ENCODE peak calls at places on chromosomes 11 and 22, in ten cellular contexts. One of them, this sample, is unnamed.

GRCh38 chr22:36293606-36294292 is 40.8 kb downstream of the APOL1 start:
- DNase-seq in bronchial epithelial cell: no peak
- DNase-seq in IMR-90: no peak
- DNase-seq in sigmoid colon: peak; percentile 62
- DNase-seq in Peyer's patch: no peak
- DNase-seq in heart right ventricle: no peak
- DNase-seq in fibroblast of pulmonary artery: no peak
- DNase-seq in fibroblast of mammary gland: no peak
- DNase-seq in kidney epithelial cell: no peak
- DNase-seq in NB4: no peak
- DNase-seq in this sample: no peak

GRCh38 chr11:117334896-117335295 is 7.2 kb downstream of the CEP164 start:
- DNase-seq in bronchial epithelial cell: no peak
- DNase-seq in IMR-90: no peak
- DNase-seq in sigmoid colon: no peak
- DNase-seq in Peyer's patch: no peak
- DNase-seq in heart right ventricle: no peak
- DNase-seq in fibroblast of pulmonary artery: no peak
- DNase-seq in fibroblast of mammary gland: no peak
- DNase-seq in kidney epithelial cell: no peak
- DNase-seq in NB4: no peak
- DNase-seq in this sample: no peak

GRCh38 chr11:7911011-7911410 is 20.1 kb downstream of the OR10A6 start:
- DNase-seq in bronchial epithelial cell: no peak
- DNase-seq in IMR-90: no peak
- DNase-seq in sigmoid colon: no peak
- DNase-seq in Peyer's patch: no peak
- DNase-seq in heart right ventricle: no peak
- DNase-seq in fibroblast of pulmonary artery: no peak
- DNase-seq in fibroblast of mammary gland: no peak
- DNase-seq in kidney epithelial cell: no peak
- DNase-seq in NB4: no peak
- DNase-seq in this sample: no peak

GRCh38 chr11:75346912-75347647 is 4.4 kb downstream of the ARRB1 start:
- DNase-seq in bronchial epithelial cell: no peak
- DNase-seq in IMR-90: peak; percentile 49
- DNase-seq in sigmoid colon: peak; percentile 82
- DNase-seq in Peyer's patch: peak; percentile 51
- DNase-seq in heart right ventricle: no peak
- DNase-seq in fibroblast of pulmonary artery: peak; percentile 62
- DNase-seq in fibroblast of mammary gland: peak; percentile 80
- DNase-seq in kidney epithelial cell: no peak
- DNase-seq in NB4: no peak
- DNase-seq in this sample: no peak

GRCh38 chr11:70573701-70574151 is 175.4 kb downstream of the CTTN start:
- DNase-seq in bronchial epithelial cell: no peak
- DNase-seq in IMR-90: no peak
- DNase-seq in sigmoid colon: no peak
- DNase-seq in Peyer's patch: no peak
- DNase-seq in heart right ventricle: no peak
- DNase-seq in fibroblast of pulmonary artery: no peak
- DNase-seq in fibroblast of mammary gland: no peak
- DNase-seq in kidney epithelial cell: no peak
- DNase-seq in NB4: no peak
- DNase-seq in this sample: no peak

GRCh38 chr11:280762-281485 is 2.7 kb downstream of the NLRP6 start:
- DNase-seq in bronchial epithelial cell: no peak
- DNase-seq in IMR-90: no peak
- DNase-seq in sigmoid colon: peak; percentile 56
- DNase-seq in Peyer's patch: peak; percentile 75
- DNase-seq in heart right ventricle: peak; percentile 3
- DNase-seq in fibroblast of pulmonary artery: no peak
- DNase-seq in fibroblast of mammary gland: no peak
- DNase-seq in kidney epithelial cell: no peak
- DNase-seq in NB4: no peak
- DNase-seq in this sample: no peak

GRCh38 chr11:86035164-86035563 is 33.7 kb downstream of the PICALM start:
- DNase-seq in bronchial epithelial cell: no peak
- DNase-seq in IMR-90: no peak
- DNase-seq in sigmoid colon: no peak
- DNase-seq in Peyer's patch: no peak
- DNase-seq in heart right ventricle: no peak
- DNase-seq in fibroblast of pulmonary artery: no peak
- DNase-seq in fibroblast of mammary gland: no peak
- DNase-seq in kidney epithelial cell: no peak
- DNase-seq in NB4: no peak
- DNase-seq in this sample: no peak

GRCh38 chr11:45890886-45891550 is 5.6 kb downstream of the MAPK8IP1 start:
- DNase-seq in bronchial epithelial cell: no peak
- DNase-seq in IMR-90: no peak
- DNase-seq in sigmoid colon: no peak
- DNase-seq in Peyer's patch: no peak
- DNase-seq in heart right ventricle: no peak
- DNase-seq in fibroblast of pulmonary artery: no peak
- DNase-seq in fibroblast of mammary gland: no peak
- DNase-seq in kidney epithelial cell: no peak
- DNase-seq in NB4: no peak
- DNase-seq in this sample: no peak

GRCh38 chr11:36431429-36432092 is 78.5 kb downstream of the TRAF6 start:
- DNase-seq in bronchial epithelial cell: peak; percentile 97
- DNase-seq in IMR-90: peak; percentile 98
- DNase-seq in sigmoid colon: peak; percentile 90
- DNase-seq in Peyer's patch: peak; percentile 87
- DNase-seq in heart right ventricle: peak; percentile 39
- DNase-seq in fibroblast of pulmonary artery: peak; percentile 99
- DNase-seq in fibroblast of mammary gland: peak; percentile 95
- DNase-seq in kidney epithelial cell: peak; percentile 93
- DNase-seq in NB4: peak; percentile 62
- DNase-seq in this sample: peak; percentile 85

GRCh38 chr11:69449320-69450063 is 32.0 kb upstream of the LINC01488 start:
- DNase-seq in bronchial epithelial cell: no peak
- DNase-seq in IMR-90: peak; percentile 47
- DNase-seq in sigmoid colon: peak; percentile 80
- DNase-seq in Peyer's patch: peak; percentile 55
- DNase-seq in heart right ventricle: peak; percentile 85
- DNase-seq in fibroblast of pulmonary artery: peak; percentile 50
- DNase-seq in fibroblast of mammary gland: no peak
- DNase-seq in kidney epithelial cell: no peak
- DNase-seq in NB4: peak; percentile 88
- DNase-seq in this sample: no peak

GRCh38 chr11:77299528-77299993 is 1.9 kb downstream of the GDPD4 start:
- DNase-seq in bronchial epithelial cell: peak; percentile 99
- DNase-seq in IMR-90: peak; percentile 11
- DNase-seq in sigmoid colon: no peak
- DNase-seq in Peyer's patch: peak; percentile 49
- DNase-seq in heart right ventricle: no peak
- DNase-seq in fibroblast of pulmonary artery: no peak
- DNase-seq in fibroblast of mammary gland: peak; percentile 45
- DNase-seq in kidney epithelial cell: no peak
- DNase-seq in NB4: no peak
- DNase-seq in this sample: no peak

GRCh38 chr11:109547356-109548027 is 125.5 kb downstream of the C11orf87 start:
- DNase-seq in bronchial epithelial cell: peak; percentile 41
- DNase-seq in IMR-90: peak; percentile 56
- DNase-seq in sigmoid colon: no peak
- DNase-seq in Peyer's patch: no peak
- DNase-seq in heart right ventricle: no peak
- DNase-seq in fibroblast of pulmonary artery: peak; percentile 78
- DNase-seq in fibroblast of mammary gland: peak; percentile 49
- DNase-seq in kidney epithelial cell: no peak
- DNase-seq in NB4: no peak
- DNase-seq in this sample: peak; percentile 33

GRCh38 chr11:130449996-130450419 is 1.6 kb downstream of the ADAMTS15 start:
- DNase-seq in bronchial epithelial cell: no peak
- DNase-seq in IMR-90: peak; percentile 82
- DNase-seq in sigmoid colon: peak; percentile 92
- DNase-seq in Peyer's patch: peak; percentile 77
- DNase-seq in heart right ventricle: peak; percentile 85
- DNase-seq in fibroblast of pulmonary artery: peak; percentile 90
- DNase-seq in fibroblast of mammary gland: peak; percentile 89
- DNase-seq in kidney epithelial cell: no peak
- DNase-seq in NB4: peak; percentile 38
- DNase-seq in this sample: no peak

GRCh38 chr22:28801845-28802594 is 1.7 kb upstream of the XBP1 start:
- DNase-seq in bronchial epithelial cell: peak; percentile 20
- DNase-seq in IMR-90: no peak
- DNase-seq in sigmoid colon: no peak
- DNase-seq in Peyer's patch: peak; percentile 63
- DNase-seq in heart right ventricle: peak; percentile 13
- DNase-seq in fibroblast of pulmonary artery: no peak
- DNase-seq in fibroblast of mammary gland: peak; percentile 42
- DNase-seq in kidney epithelial cell: no peak
- DNase-seq in NB4: peak; percentile 87
- DNase-seq in this sample: no peak

GRCh38 chr22:18024956-18025720 is 777 bp upstream of the MICAL3 start:
- DNase-seq in bronchial epithelial cell: no peak
- DNase-seq in IMR-90: no peak
- DNase-seq in sigmoid colon: no peak
- DNase-seq in Peyer's patch: no peak
- DNase-seq in heart right ventricle: no peak
- DNase-seq in fibroblast of pulmonary artery: no peak
- DNase-seq in fibroblast of mammary gland: no peak
- DNase-seq in kidney epithelial cell: no peak
- DNase-seq in NB4: no peak
- DNase-seq in this sample: no peak

GRCh38 chr11:63877658-63878241 is 38.8 kb downstream of the MARK2 start:
- DNase-seq in bronchial epithelial cell: no peak
- DNase-seq in IMR-90: no peak
- DNase-seq in sigmoid colon: no peak
- DNase-seq in Peyer's patch: no peak
- DNase-seq in heart right ventricle: no peak
- DNase-seq in fibroblast of pulmonary artery: no peak
- DNase-seq in fibroblast of mammary gland: no peak
- DNase-seq in kidney epithelial cell: no peak
- DNase-seq in NB4: no peak
- DNase-seq in this sample: no peak

GRCh38 chr11:2933376-2934056 is 4.3 kb upstream of the PHLDA2 start:
- DNase-seq in bronchial epithelial cell: peak; percentile 96
- DNase-seq in IMR-90: peak; percentile 75
- DNase-seq in sigmoid colon: peak; percentile 81
- DNase-seq in Peyer's patch: peak; percentile 69
- DNase-seq in heart right ventricle: peak; percentile 39
- DNase-seq in fibroblast of pulmonary artery: peak; percentile 77
- DNase-seq in fibroblast of mammary gland: peak; percentile 86
- DNase-seq in kidney epithelial cell: peak; percentile 84
- DNase-seq in NB4: peak; percentile 94
- DNase-seq in this sample: no peak

GRCh38 chr22:48755332-48755949 is 1072.2 kb downstream of the BRD1 start:
- DNase-seq in bronchial epithelial cell: no peak
- DNase-seq in IMR-90: no peak
- DNase-seq in sigmoid colon: peak; percentile 59
- DNase-seq in Peyer's patch: peak; percentile 27
- DNase-seq in heart right ventricle: no peak
- DNase-seq in fibroblast of pulmonary artery: no peak
- DNase-seq in fibroblast of mammary gland: no peak
- DNase-seq in kidney epithelial cell: no peak
- DNase-seq in NB4: no peak
- DNase-seq in this sample: no peak

GRCh38 chr11:128517457-128518230 is 69.7 kb downstream of the ETS1 start:
- DNase-seq in bronchial epithelial cell: no peak
- DNase-seq in IMR-90: no peak
- DNase-seq in sigmoid colon: no peak
- DNase-seq in Peyer's patch: no peak
- DNase-seq in heart right ventricle: no peak
- DNase-seq in fibroblast of pulmonary artery: peak; percentile 69
- DNase-seq in fibroblast of mammary gland: peak; percentile 55
- DNase-seq in kidney epithelial cell: no peak
- DNase-seq in NB4: no peak
- DNase-seq in this sample: no peak

DNA sequence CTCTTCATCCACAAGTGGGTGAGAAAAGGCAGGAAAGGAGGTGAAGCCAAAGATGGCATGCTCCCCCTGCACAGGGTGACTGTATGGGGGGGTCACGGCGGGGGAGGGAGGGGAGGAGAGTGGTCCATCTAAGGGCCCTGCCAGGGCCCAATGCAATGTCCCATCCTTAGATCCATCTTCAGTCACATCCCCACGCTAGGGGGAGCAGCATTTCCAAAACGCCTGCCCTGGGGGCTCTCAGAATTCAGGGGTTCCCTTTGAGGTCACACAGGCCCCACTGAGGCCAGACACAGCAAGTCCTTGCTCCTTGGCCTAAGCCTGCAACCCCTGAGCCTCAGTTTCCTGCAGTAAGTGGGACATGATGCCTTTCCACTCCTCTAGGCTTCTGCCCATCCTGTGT is 52.4 kb downstream of the RTN4R start:
- DNase-seq in bronchial epithelial cell: no peak
- DNase-seq in IMR-90: no peak
- DNase-seq in sigmoid colon: no peak
- DNase-seq in Peyer's patch: no peak
- DNase-seq in heart right ventricle: no peak
- DNase-seq in fibroblast of pulmonary artery: no peak
- DNase-seq in fibroblast of mammary gland: no peak
- DNase-seq in kidney epithelial cell: no peak
- DNase-seq in NB4: no peak
- DNase-seq in this sample: no peak
- TF ChIP-seq CTCF in bronchial epithelial cell: no peak
- TF ChIP-seq CTCF in IMR-90: no peak
- TF ChIP-seq CTCF in sigmoid colon: no peak
- TF ChIP-seq CTCF in Peyer's patch: no peak
- TF ChIP-seq CTCF in heart right ventricle: no peak
- TF ChIP-seq CTCF in fibroblast of pulmonary artery: no peak
- TF ChIP-seq CTCF in fibroblast of mammary gland: no peak
- TF ChIP-seq CTCF in kidney epithelial cell: no peak
- TF ChIP-seq CTCF in NB4: no peak
- TF ChIP-seq CTCF in this sample: no peak

GRCh38 chr22:26324150-26324549 is 104.9 kb upstream of the ASPHD2 start:
- DNase-seq in bronchial epithelial cell: no peak
- DNase-seq in IMR-90: no peak
- DNase-seq in sigmoid colon: no peak
- DNase-seq in Peyer's patch: no peak
- DNase-seq in heart right ventricle: no peak
- DNase-seq in fibroblast of pulmonary artery: no peak
- DNase-seq in fibroblast of mammary gland: no peak
- DNase-seq in kidney epithelial cell: no peak
- DNase-seq in NB4: no peak
- DNase-seq in this sample: no peak
- H3K4me3 ChIP-seq in bronchial epithelial cell: no peak overlapping the region
- H3K4me3 ChIP-seq in IMR-90: no peak overlapping the region
- H3K4me3 ChIP-seq in sigmoid colon: no peak overlapping the region
- H3K4me3 ChIP-seq in Peyer's patch: no peak overlapping the region
- H3K4me3 ChIP-seq in heart right ventricle: no peak overlapping the region
- H3K4me3 ChIP-seq in fibroblast of pulmonary artery: no peak overlapping the region
- H3K4me3 ChIP-seq in fibroblast of mammary gland: no peak overlapping the region
- H3K4me3 ChIP-seq in kidney epithelial cell: no peak overlapping the region
- H3K4me3 ChIP-seq in NB4: no peak overlapping the region
- H3K4me3 ChIP-seq in this sample: no peak overlapping the region

GRCh38 chr11:60710482-60710881 is 11.1 kb downstream of the MS4A8 start:
- DNase-seq in bronchial epithelial cell: no peak
- DNase-seq in IMR-90: no peak
- DNase-seq in sigmoid colon: no peak
- DNase-seq in Peyer's patch: no peak
- DNase-seq in heart right ventricle: no peak
- DNase-seq in fibroblast of pulmonary artery: no peak
- DNase-seq in fibroblast of mammary gland: no peak
- DNase-seq in kidney epithelial cell: no peak
- DNase-seq in NB4: no peak
- DNase-seq in this sample: no peak
- TF ChIP-seq CTCF in bronchial epithelial cell: peak; percentile 6
- TF ChIP-seq CTCF in IMR-90: no peak
- TF ChIP-seq CTCF in sigmoid colon: no peak
- TF ChIP-seq CTCF in Peyer's patch: peak; percentile 35
- TF ChIP-seq CTCF in heart right ventricle: no peak
- TF ChIP-seq CTCF in fibroblast of pulmonary artery: peak; percentile 10
- TF ChIP-seq CTCF in fibroblast of mammary gland: no peak
- TF ChIP-seq CTCF in kidney epithelial cell: no peak
- TF ChIP-seq CTCF in NB4: peak; percentile 6
- TF ChIP-seq CTCF in this sample: no peak

GRCh38 chr11:66567787-66568123 is 651 bp downstream of the CTSF start:
- DNase-seq in bronchial epithelial cell: no peak
- DNase-seq in IMR-90: no peak
- DNase-seq in sigmoid colon: no peak
- DNase-seq in Peyer's patch: no peak
- DNase-seq in heart right ventricle: no peak
- DNase-seq in fibroblast of pulmonary artery: no peak
- DNase-seq in fibroblast of mammary gland: no peak
- DNase-seq in kidney epithelial cell: no peak
- DNase-seq in NB4: no peak
- DNase-seq in this sample: no peak
- H3K4me3 ChIP-seq in bronchial epithelial cell: no peak overlapping the region
- H3K4me3 ChIP-seq in IMR-90: peak overlapping the region; percentile 41
- H3K4me3 ChIP-seq in sigmoid colon: peak overlapping the region; percentile 67
- H3K4me3 ChIP-seq in Peyer's patch: peak overlapping the region; percentile 48
- H3K4me3 ChIP-seq in heart right ventricle: peak overlapping the region; percentile 70
- H3K4me3 ChIP-seq in fibroblast of pulmonary artery: peak overlapping the region; percentile 45
- H3K4me3 ChIP-seq in fibroblast of mammary gland: peak overlapping the region; percentile 26
- H3K4me3 ChIP-seq in kidney epithelial cell: peak overlapping the region; percentile 38
- H3K4me3 ChIP-seq in NB4: no peak overlapping the region
- H3K4me3 ChIP-seq in this sample: peak overlapping the region; percentile 57

This sample was measured in AG04449.